ENCODE peak calls at places on chromosomes 2 and 18, in eight cellular contexts. X is activated CD8-positive, alpha-beta T cell treated with anti-CD3 and anti-CD28 coated beads for 36 hours; R is aorta; T is NCI-H2171 treated with DMSO at 0.1 percent for 48 hours; Y is endodermal cell; S is BE2C; C is AG04449; A is lung. B is an unnamed sample.
A peak's percentile ranks its signal among the peaks of the same experiment; 100 is the strongest.

GRCh38 chr2:236819275-236820002 is 249.8 kb downstream of the ACKR3 start:
- DNase-seq in R (no peak), S (no peak), X (no peak), A (no peak), C (no peak), T (no peak), Y (no peak), B (no peak)

GRCh38 chr2:60392014-60392391 is 161.5 kb downstream of the BCL11A start:
- DNase-seq in A (no peak), T (no peak), X (no peak), C (no peak), Y (no peak), R (no peak), S (no peak), B (no peak)

GRCh38 chr2:71932027-71932779 is 215.5 kb downstream of the CYP26B1 start:
- DNase-seq in T (no peak), S (no peak), X (no peak), R (no peak), A (peak; percentile 20), Y (no peak), C (no peak), B (no peak)

GRCh38 chr2:237227190-237227988 is 141.7 kb downstream of the COPS8 start:
- DNase-seq in Y (no peak), T (no peak), A (no peak), S (no peak), C (no peak), X (peak; percentile 54), R (no peak), B (no peak)

GRCh38 chr2:152440460-152440859 is 105.5 kb downstream of the FMNL2 start:
- DNase-seq in R (no peak), X (no peak), A (no peak), Y (no peak), S (no peak), C (no peak), T (no peak), B (no peak)

GRCh38 chr2:27369471-27370025 is 590 bp downstream of the EIF2B4 start:
- DNase-seq in X (no peak), R (peak; percentile 77), Y (no peak), A (peak; percentile 43), C (no peak), T (peak; percentile 79), S (no peak), B (peak; percentile 61)

GRCh38 chr18:42765225-42765624 is 350.3 kb downstream of the RIT2 start:
- DNase-seq in X (no peak), R (no peak), Y (no peak), A (no peak), C (no peak), S (no peak), T (no peak), B (peak; percentile 51)

GRCh38 chr2:64606495-64607363 is 47.0 kb downstream of the SERTAD2 start:
- DNase-seq in X (peak; percentile 99), T (no peak), C (no peak), R (peak; percentile 97), Y (peak; percentile 91), S (no peak), A (peak; percentile 75), B (peak; percentile 47)

GRCh38 chr18:51123936-51124486 is 73.5 kb downstream of the MEX3C start:
- DNase-seq in C (no peak), X (no peak), A (no peak), Y (no peak), S (no peak), T (no peak), R (no peak), B (no peak)

GRCh38 chr18:71047882-71048281 is 759.0 kb downstream of the SOCS6 start:
- DNase-seq in C (no peak), S (no peak), X (no peak), Y (no peak), T (no peak), A (no peak), R (no peak), B (no peak)

GRCh38 chr2:27884546-27884945 is 5.6 kb downstream of the RBKS start:
- DNase-seq in C (no peak), A (no peak), S (no peak), X (no peak), Y (no peak), R (no peak), T (no peak), B (no peak)

GRCh38 chr2:181602017-181602416 is 54.9 kb downstream of the CERKL start:
- DNase-seq in R (no peak), A (no peak), X (no peak), T (no peak), S (no peak), C (no peak), Y (no peak), B (no peak)

GRCh38 chr2:55804535-55804934 is 110.9 kb upstream of the PNPT1 start:
- DNase-seq in R (no peak), X (no peak), S (no peak), Y (no peak), T (no peak), C (no peak), A (no peak), B (no peak)

GRCh38 chr18:24930478-24930877 is 421.5 kb downstream of the ZNF521 start:
- DNase-seq in Y (peak; percentile 75), C (no peak), R (no peak), A (no peak), T (no peak), S (no peak), X (no peak), B (no peak)

GRCh38 chr18:58784601-58785137 is 80.0 kb upstream of the ZNF532 start:
- DNase-seq in C (no peak), T (no peak), A (no peak), R (peak; percentile 83), Y (peak; percentile 73), S (no peak), X (no peak), B (peak; percentile 60)

GRCh38 chr2:126661702-126662465 is 5.9 kb downstream of the GYPC start:
- DNase-seq in C (no peak), A (no peak), X (no peak), R (no peak), T (no peak), Y (no peak), S (no peak), B (no peak)

GRCh38 chr2:35731674-35732073 is 623.9 kb upstream of the CRIM1 start:
- DNase-seq in Y (no peak), X (no peak), A (no peak), T (no peak), S (no peak), R (no peak), C (no peak), B (no peak)

GRCh38 chr18:37554399-37554787 is 11.2 kb downstream of the CELF4 start:
- DNase-seq in T (no peak), S (no peak), C (no peak), A (no peak), Y (peak; percentile 92), R (no peak), X (no peak), B (no peak)